ENCODE peak calls at places on chromosomes 6 and 20, in five cellular contexts. H is spleen, Y is GM10248, N is AG09309, G is cardiac muscle cell. U is an unnamed sample.

GRCh38 chr6:166056637-166057036 is 111.0 kb downstream of the TBXT start:
- DNase-seq in N (no peak), Y (no peak), H (no peak), G (no peak), U (no peak)

GRCh38 chr20:605237-605636 is 4.9 kb downstream of the TCF15 start:
- DNase-seq in Y (no peak), N (no peak), H (no peak), G (no peak), U (no peak)

GRCh38 chr20:23141450-23142161 is 55.5 kb upstream of the CD93 start:
- DNase-seq in H (no peak), Y (no peak), G (no peak), N (no peak), U (no peak)

GRCh38 chr20:34703573-34704176 is 469 bp upstream of the TP53INP2 start:
- DNase-seq in G (peak), N (no peak), Y (no peak), H (no peak), U (no peak)

GRCh38 chr6:142945446-142946180 is 637 bp upstream of the HIVEP2 start:
- DNase-seq in N (no peak), G (peak), Y (peak), H (peak), U (no peak)

GRCh38 chr20:19757973-19758887 is at the start of gene RIN2:
- DNase-seq in Y (peak), H (peak), G (peak), N (no peak), U (no peak)

GRCh38 chr20:62378215-62378614 is 8.7 kb upstream of the RPS21 start:
- DNase-seq in G (no peak), H (no peak), N (no peak), Y (no peak), U (no peak)

GRCh38 chr20:61253264-61253639 is 1.2 kb downstream of the CDH4 start:
- DNase-seq in N (no peak), Y (no peak), G (peak), H (no peak), U (no peak)

GRCh38 chr20:45840700-45841198 is 7.2 kb downstream of the SNX21 start:
- DNase-seq in Y (no peak), G (no peak), H (no peak), N (no peak), U (no peak)

GRCh38 chr6:33161354-33162320 is 30.6 kb downstream of the COL11A2 start:
- DNase-seq in Y (peak), G (peak), H (peak), N (no peak), U (no peak)

GRCh38 chr6:127606131-127606562 is 29.2 kb downstream of the C6orf58 start:
- DNase-seq in H (peak), N (peak), G (peak), Y (peak), U (peak)

GRCh38 chr6:12311106-12311505 is 20.9 kb downstream of the EDN1 start:
- DNase-seq in H (no peak), Y (no peak), N (no peak), G (no peak), U (no peak)

DNA sequence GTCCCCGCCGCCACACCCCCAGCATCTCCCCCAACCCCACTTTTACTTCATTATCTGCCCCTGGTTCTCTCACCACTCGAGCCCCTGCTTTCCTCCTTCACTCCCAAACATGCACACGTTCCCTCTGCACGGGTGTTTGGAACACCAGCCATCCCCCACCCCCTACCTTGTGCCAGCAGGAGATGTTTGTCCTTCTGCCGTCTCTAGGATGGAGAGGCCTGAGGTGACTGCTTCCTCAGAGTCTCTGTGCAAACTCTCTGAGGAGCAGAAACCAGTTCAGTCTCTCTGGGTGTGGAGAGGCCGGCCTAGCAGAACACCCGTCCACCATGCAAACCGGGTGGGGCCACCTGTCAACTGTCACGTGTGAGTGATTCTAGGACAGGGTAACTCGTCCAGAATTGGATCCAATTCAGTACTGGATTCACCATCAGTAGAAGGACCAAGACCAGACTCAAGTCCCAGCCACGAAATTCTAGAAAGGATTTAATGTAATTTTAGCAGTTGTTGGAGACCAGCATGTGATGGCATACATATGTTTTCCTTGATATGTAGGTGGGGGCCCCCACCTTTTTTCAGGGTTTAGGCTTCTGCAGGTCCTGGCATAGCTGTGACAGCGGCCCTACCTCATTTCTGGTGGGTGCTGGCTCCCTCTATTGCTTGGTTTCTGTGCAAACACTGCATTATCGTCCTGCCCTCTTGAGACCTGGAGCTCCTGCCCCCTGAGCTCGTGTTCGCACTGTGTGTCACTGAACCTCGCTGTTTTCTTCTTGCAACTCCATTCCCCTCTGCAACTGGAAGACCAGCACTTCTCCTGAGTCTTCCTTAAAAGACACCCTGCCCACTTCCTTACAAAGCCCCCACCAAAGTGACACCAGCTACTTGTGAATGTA is at the start of gene RAET1E:
- DNase-seq in N (no peak), G (peak), Y (no peak), H (no peak), U (no peak)
- TF ChIP-seq CTCF in N (no peak), G (peak), Y (no peak), H (no peak), U (no peak)

GRCh38 chr6:43468240-43468639 is 9.1 kb upstream of the TJAP1 start:
- DNase-seq in N (no peak), Y (no peak), H (no peak), G (no peak), U (no peak)

GRCh38 chr6:43461936-43462335 is 6.6 kb upstream of the DLK2 start:
- DNase-seq in H (no peak), G (no peak), N (no peak), Y (no peak), U (no peak)

GRCh38 chr6:43465978-43466377 is 10.6 kb upstream of the DLK2 start:
- DNase-seq in Y (no peak), G (no peak), H (no peak), N (no peak), U (no peak)

GRCh38 chr6:43467752-43468151 is 9.6 kb upstream of the TJAP1 start:
- DNase-seq in N (no peak), G (no peak), Y (no peak), H (no peak), U (no peak)

GRCh38 chr6:43464337-43464736 is 9.0 kb upstream of the DLK2 start:
- DNase-seq in H (no peak), Y (no peak), G (no peak), N (no peak), U (no peak)
- TF ChIP-seq CTCF in H (no peak), Y (no peak), G (no peak), N (no peak), U (no peak)

GRCh38 chr6:135002229-135002844 is 52.3 kb downstream of the HBS1L start:
- DNase-seq in G (peak), H (no peak), N (no peak), Y (no peak), U (no peak)
- TF ChIP-seq CTCF in G (peak), H (no peak), N (peak), Y (peak), U (peak)

DNA sequence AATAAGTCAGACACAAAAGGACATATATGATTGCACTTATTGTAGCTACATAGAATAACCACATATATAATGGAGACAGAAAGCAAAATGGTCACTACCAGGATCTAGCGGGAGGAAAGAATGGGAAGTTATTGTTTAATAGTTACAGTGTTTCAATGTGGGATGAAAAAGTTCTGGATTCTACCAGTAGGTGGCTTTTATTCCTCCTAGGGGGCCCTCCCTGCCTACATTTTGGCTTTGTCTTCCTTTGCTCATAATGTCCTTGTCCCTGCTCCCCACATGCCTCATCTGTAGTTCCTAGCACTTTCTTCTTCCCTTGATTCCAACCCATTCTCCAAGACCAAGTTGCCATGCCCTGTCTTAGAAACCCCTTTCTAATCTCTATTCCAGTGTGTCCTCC is 16.3 kb downstream of the ZNF133 start:
- DNase-seq in N (no peak), H (no peak), Y (no peak), G (no peak), U (no peak)
- TF ChIP-seq CTCF in N (peak), H (no peak), Y (no peak), G (no peak), U (peak)

GRCh38 chr6:160042014-160042773 is 73.3 kb downstream of the IGF2R start:
- DNase-seq in H (no peak), Y (no peak), N (no peak), G (no peak), U (no peak)

GRCh38 chr6:160040055-160040454 is 71.2 kb downstream of the IGF2R start:
- DNase-seq in Y (no peak), H (no peak), N (no peak), G (peak), U (no peak)

GRCh38 chr6:160040527-160041264 is 71.8 kb downstream of the IGF2R start:
- DNase-seq in G (no peak), H (no peak), Y (no peak), N (no peak), U (no peak)

GRCh38 chr6:160042788-160043301 is 74.0 kb downstream of the IGF2R start:
- DNase-seq in H (no peak), Y (no peak), N (peak), G (no peak), U (no peak)

DNA sequence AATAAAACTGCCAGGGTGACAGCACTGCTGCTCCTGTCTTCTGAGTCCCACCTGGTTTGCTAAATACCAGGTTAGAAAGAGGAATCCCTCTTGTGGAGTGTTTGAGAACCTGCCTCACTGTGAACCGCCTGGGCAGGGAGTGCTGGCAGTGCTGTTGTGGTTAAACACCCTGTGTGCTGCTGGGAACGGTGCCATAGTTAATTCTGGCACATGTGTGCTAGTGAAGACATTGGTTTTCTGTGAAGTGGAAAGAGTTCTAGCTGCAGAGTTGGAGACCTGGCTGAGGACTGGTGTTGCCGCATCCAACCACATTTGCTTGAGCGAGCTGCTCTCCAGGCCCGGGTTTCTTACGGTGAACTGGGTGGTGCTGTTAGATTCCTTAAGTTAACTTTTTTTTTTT is 72.7 kb downstream of the IGF2R start:
- DNase-seq in G (no peak), N (peak), Y (no peak), H (no peak), U (no peak)
- TF ChIP-seq CTCF in G (peak), N (peak), Y (no peak), H (no peak), U (peak)

GRCh38 chr6:31966997-31967925 is 4.7 kb downstream of the DXO start:
- DNase-seq in H (peak), G (no peak), N (no peak), Y (no peak), U (no peak)
- TF ChIP-seq CTCF in H (no peak), G (no peak), N (no peak), Y (no peak), U (no peak)

DNA sequence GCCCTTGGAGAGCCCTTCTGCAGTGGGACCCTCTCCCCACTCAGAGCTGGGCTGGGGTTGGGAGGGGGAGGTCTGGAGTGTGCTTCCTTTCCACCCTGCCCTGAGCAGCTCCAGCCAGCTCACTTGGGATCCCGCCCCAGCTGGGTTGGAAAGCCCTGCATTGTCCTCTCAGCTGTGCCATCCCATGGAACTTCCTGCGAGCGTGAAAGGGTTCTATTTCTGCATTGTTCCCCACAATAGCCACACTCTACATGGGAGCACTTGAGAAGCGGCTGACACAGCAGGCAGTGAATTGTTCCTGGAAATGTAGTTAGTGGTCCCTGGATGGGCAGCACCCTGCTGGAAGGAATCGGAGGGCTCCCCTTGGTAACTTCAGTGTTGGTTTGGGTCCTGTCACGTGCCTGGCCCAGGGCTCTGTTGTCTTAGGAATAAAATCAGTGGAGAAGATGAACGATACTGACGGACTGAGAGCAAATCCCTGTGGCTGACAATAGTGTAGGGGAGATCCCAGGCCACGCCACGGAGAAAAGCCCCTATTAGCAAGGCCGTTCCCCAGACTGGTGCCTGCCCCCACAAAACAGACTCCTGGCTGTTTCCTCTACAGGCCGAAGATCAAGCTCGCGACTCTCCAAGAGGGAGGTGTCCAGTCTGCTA is 18.7 kb downstream of the DNMT3B start:
- DNase-seq in N (no peak), Y (no peak), H (no peak), G (no peak), U (no peak)
- TF ChIP-seq CTCF in N (no peak), Y (no peak), H (no peak), G (no peak), U (no peak)

GRCh38 chr6:31009731-31010130 is 543 bp upstream of the MUC22 start:
- DNase-seq in Y (no peak), G (no peak), H (no peak), N (no peak), U (no peak)

GRCh38 chr6:31005249-31006020 is 4.8 kb upstream of the MUC22 start:
- DNase-seq in G (no peak), Y (no peak), H (no peak), N (no peak), U (no peak)

GRCh38 chr6:31007694-31008093 is 2.6 kb upstream of the MUC22 start:
- DNase-seq in Y (no peak), N (peak), G (no peak), H (no peak), U (peak)

GRCh38 chr6:31010393-31011060 is at the start of gene MUC22:
- DNase-seq in G (no peak), H (no peak), N (peak), Y (no peak), U (no peak)

DNA sequence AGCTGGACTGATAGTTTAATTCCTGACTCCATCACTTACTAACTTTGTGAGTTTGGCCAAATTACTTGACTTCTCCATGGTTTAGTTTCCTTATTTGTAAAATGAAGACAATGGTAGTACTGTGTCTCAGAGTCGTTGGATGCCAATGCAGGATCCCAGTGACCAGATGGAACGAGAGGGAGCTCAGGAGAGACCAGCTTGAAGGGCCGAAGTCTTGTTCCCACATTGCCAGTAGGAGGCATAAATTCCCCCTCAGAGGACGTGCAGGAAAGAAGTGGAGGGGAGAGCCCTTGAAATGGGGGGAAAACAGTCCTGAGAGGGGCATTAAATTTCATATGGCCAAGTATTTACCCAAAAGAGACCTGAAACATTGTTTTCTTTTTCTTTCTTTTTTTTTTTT is 2.1 kb upstream of the MUC22 start:
- DNase-seq in G (no peak), H (no peak), Y (no peak), N (no peak), U (no peak)
- TF ChIP-seq CTCF in G (no peak), H (no peak), Y (no peak), N (peak), U (peak)

DNA sequence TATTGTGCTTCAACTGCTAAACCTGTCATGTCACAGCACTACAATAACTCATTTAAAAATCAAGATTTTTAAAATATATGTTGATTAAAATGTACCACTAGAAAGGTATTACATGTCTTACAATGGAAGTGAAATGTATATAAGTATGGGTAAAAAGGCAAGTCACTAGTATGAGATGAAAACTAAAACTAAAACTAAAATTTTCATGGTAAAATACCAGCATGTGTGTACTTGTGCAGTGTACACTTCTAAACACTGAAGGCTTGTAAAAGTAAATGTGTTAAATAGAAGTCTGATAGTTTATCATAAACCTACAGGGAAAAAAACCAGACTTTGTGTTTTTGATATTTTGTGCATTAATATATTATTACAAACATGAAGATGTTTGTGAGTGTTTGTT is 13.7 kb upstream of the TMEM244 start:
- DNase-seq in Y (no peak), G (no peak), N (no peak), H (no peak), U (no peak)
- TF ChIP-seq CTCF in Y (no peak), G (no peak), N (no peak), H (no peak), U (no peak)

GRCh38 chr20:57291003-57291402 is 24.6 kb upstream of the BMP7 start:
- DNase-seq in N (no peak), Y (no peak), H (no peak), G (no peak), U (no peak)
- TF ChIP-seq CTCF in N (no peak), Y (no peak), H (no peak), G (no peak), U (no peak)

U was measured in epithelial cell of proximal tubule.